ENCODE peak calls at places on chromosome 1, in nine cellular contexts. T is heart left ventricle; S is RCC 7860; M is posterior vena cava; K is naive thymus-derived CD8-positive, alpha-beta T cell; I is NK-92 treated with Interleukin-12 subunit alpha and Interleukin-12 subunit beta, amount 100 ng/mL, for 24 hours; D is GM20000; B is nucleus accumbens; J is RPMI8226. A is an unnamed sample.

GRCh38 chr1:145858238-145858936 is 494 bp downstream of the PIAS3 start:
- DNase-seq in M (peak; percentile 85), D (peak; percentile 63), B (no peak), J (peak; percentile 56), S (no peak), I (peak; percentile 67), T (peak; percentile 58), K (peak; percentile 70), A (no peak)

GRCh38 chr1:19042675-19043578 is 86.5 kb upstream of the IFFO2 start:
- DNase-seq in T (no peak), J (peak; percentile 43), I (no peak), D (no peak), M (peak; percentile 49), K (no peak), S (no peak), B (no peak), A (no peak)

GRCh38 chr1:21816602-21817302 is 4.7 kb downstream of the LDLRAD2 start:
- DNase-seq in B (no peak), T (no peak), K (no peak), S (peak; percentile 70), I (no peak), J (no peak), D (peak; percentile 15), M (no peak), A (no peak)

GRCh38 chr1:21887796-21888195 is 49.3 kb downstream of the HSPG2 start:
- DNase-seq in I (no peak), J (no peak), D (no peak), S (no peak), B (no peak), T (no peak), M (no peak), K (no peak), A (no peak)

GRCh38 chr1:204473415-204473965 is 21.1 kb downstream of the PIK3C2B start:
- DNase-seq in S (no peak), B (no peak), M (no peak), J (no peak), K (no peak), D (no peak), I (no peak), T (no peak), A (no peak)

GRCh38 chr1:155128755-155129473 is 1.2 kb downstream of the EFNA1 start:
- DNase-seq in J (no peak), T (peak; percentile 59), B (peak; percentile 59), S (peak; percentile 38), K (no peak), D (no peak), M (no peak), I (no peak), A (no peak)

GRCh38 chr1:151968058-151968457 is 25.6 kb downstream of the S100A10 start:
- DNase-seq in B (no peak), K (peak; percentile 56), S (no peak), T (no peak), M (no peak), J (peak; percentile 61), D (peak; percentile 55), I (peak; percentile 50), A (no peak)

GRCh38 chr1:222654849-222655248 is 37.0 kb downstream of the MIA3 start:
- DNase-seq in I (no peak), T (no peak), M (no peak), D (peak; percentile 66), K (peak; percentile 80), S (no peak), B (no peak), J (peak; percentile 16), A (no peak)

GRCh38 chr1:43165765-43166164 is 6.3 kb downstream of the EBNA1BP2 start:
- DNase-seq in S (no peak), T (no peak), J (no peak), B (no peak), K (no peak), D (no peak), I (no peak), M (no peak), A (no peak)

GRCh38 chr1:1616045-1616821 is 933 bp downstream of the MIB2 start:
- DNase-seq in B (no peak), T (peak; percentile 58), S (no peak), K (peak; percentile 56), M (peak; percentile 87), D (peak; percentile 84), I (no peak), J (peak; percentile 72), A (no peak)

GRCh38 chr1:33763406-33763805 is 100.5 kb upstream of the HMGB4 start:
- DNase-seq in B (no peak), D (no peak), T (peak; percentile 39), J (no peak), I (no peak), S (no peak), K (no peak), M (no peak), A (no peak)

GRCh38 chr1:207034998-207035397 is 2.4 kb upstream of the C1orf116 start:
- DNase-seq in M (no peak), J (no peak), S (peak; percentile 96), K (no peak), D (no peak), T (no peak), I (no peak), B (no peak), A (no peak)

GRCh38 chr1:18749569-18749968 is 109.9 kb downstream of the TAS1R2 start:
- DNase-seq in S (no peak), I (no peak), J (no peak), D (no peak), T (no peak), K (no peak), M (no peak), B (no peak), A (no peak)

GRCh38 chr1:162485236-162485635 is 12.4 kb upstream of the UHMK1 start:
- DNase-seq in T (no peak), M (no peak), K (no peak), D (no peak), B (no peak), I (no peak), J (no peak), S (no peak), A (no peak)

GRCh38 chr1:10629816-10630571 is 155.2 kb downstream of the PEX14 start:
- DNase-seq in S (no peak), M (peak; percentile 81), K (no peak), I (no peak), B (no peak), T (no peak), D (no peak), J (no peak), A (no peak)

GRCh38 chr1:209490013-209490412 is 93.5 kb upstream of the CAMK1G start:
- DNase-seq in K (no peak), J (no peak), D (no peak), M (no peak), T (no peak), B (no peak), I (no peak), S (peak; percentile 45), A (no peak)

GRCh38 chr1:169395956-169396355 is 28.0 kb downstream of the BLZF1 start:
- DNase-seq in M (no peak), J (no peak), S (no peak), T (no peak), K (no peak), D (no peak), I (no peak), B (no peak), A (no peak)

GRCh38 chr1:167747988-167748387 is 26.2 kb downstream of the MPZL1 start:
- DNase-seq in D (no peak), S (no peak), M (no peak), I (no peak), T (no peak), K (no peak), B (no peak), J (no peak), A (no peak)

GRCh38 chr1:178933709-178934573 is 63.1 kb upstream of the ANGPTL1 start:
- DNase-seq in S (no peak), T (no peak), J (no peak), I (no peak), M (no peak), K (no peak), B (no peak), D (no peak), A (no peak)

GRCh38 chr1:20792177-20792576 is 5.1 kb upstream of the HP1BP3 start:
- DNase-seq in T (no peak), J (no peak), M (no peak), K (no peak), S (no peak), D (no peak), I (no peak), B (no peak), A (no peak)

GRCh38 chr1:119646521-119647227 is 1.4 kb downstream of the ZNF697 start:
- DNase-seq in J (no peak), M (no peak), S (peak; percentile 98), I (no peak), T (no peak), D (no peak), B (no peak), K (no peak), A (no peak)

GRCh38 chr1:111769517-111770146 is 13.9 kb downstream of the DDX20 start:
- DNase-seq in M (no peak), I (no peak), D (peak; percentile 62), K (peak; percentile 53), J (peak; percentile 48), S (peak; percentile 37), B (peak; percentile 5), T (no peak), A (no peak)

GRCh38 chr1:28642056-28642846 is 616 bp downstream of the TAF12 start:
- DNase-seq in J (peak; percentile 46), M (no peak), S (no peak), B (no peak), K (no peak), T (no peak), D (peak; percentile 29), I (no peak), A (no peak)

GRCh38 chr1:24641646-24642151 is 1.4 kb upstream of the SRRM1 start:
- DNase-seq in T (peak; percentile 58), K (peak; percentile 34), S (no peak), M (peak; percentile 88), J (peak; percentile 41), B (no peak), I (no peak), D (peak; percentile 45), A (no peak)

GRCh38 chr1:236398538-236398937 is 4.5 kb downstream of the EDARADD start:
- DNase-seq in J (no peak), B (no peak), T (no peak), I (no peak), D (no peak), K (no peak), S (no peak), M (no peak), A (no peak)

GRCh38 chr1:211627259-211627658 is 48.2 kb downstream of the NEK2 start:
- DNase-seq in J (no peak), S (no peak), T (no peak), D (no peak), B (no peak), M (no peak), I (no peak), K (no peak), A (no peak)